ENCODE peak calls at places on chromosomes 13 and 19, in six cellular contexts. One of them, this sample, is unnamed.

GRCh38 chr13:36244990-36245389 is 30.6 kb upstream of the SOHLH2 start:
- DNase-seq in suprapubic skin: no peak
- DNase-seq in stomach: no peak
- DNase-seq in K562: no peak
- DNase-seq in HCT116: no peak
- DNase-seq in esophagus muscularis mucosa: no peak
- DNase-seq in this sample: no peak

GRCh38 chr19:49506575-49507105 is 5.8 kb upstream of the FCGRT start:
- DNase-seq in suprapubic skin: no peak
- DNase-seq in stomach: peak; percentile 76
- DNase-seq in K562: peak; percentile 84
- DNase-seq in HCT116: no peak
- DNase-seq in esophagus muscularis mucosa: no peak
- DNase-seq in this sample: peak; percentile 87

GRCh38 chr19:56253737-56254136 is 18.8 kb upstream of the EDDM13 start:
- DNase-seq in suprapubic skin: no peak
- DNase-seq in stomach: no peak
- DNase-seq in K562: peak; percentile 72
- DNase-seq in HCT116: peak; percentile 41
- DNase-seq in esophagus muscularis mucosa: no peak
- DNase-seq in this sample: no peak

GRCh38 chr13:43245374-43245964 is 222.1 kb downstream of the DNAJC15 start:
- DNase-seq in suprapubic skin: no peak
- DNase-seq in stomach: no peak
- DNase-seq in K562: no peak
- DNase-seq in HCT116: no peak
- DNase-seq in esophagus muscularis mucosa: peak; percentile 55
- DNase-seq in this sample: no peak

GRCh38 chr13:78323040-78323439 is 280.3 kb downstream of the POU4F1 start:
- DNase-seq in suprapubic skin: no peak
- DNase-seq in stomach: no peak
- DNase-seq in K562: no peak
- DNase-seq in HCT116: no peak
- DNase-seq in esophagus muscularis mucosa: no peak
- DNase-seq in this sample: no peak

GRCh38 chr13:97106323-97106722 is 112.0 kb upstream of the OXGR1 start:
- DNase-seq in suprapubic skin: no peak
- DNase-seq in stomach: no peak
- DNase-seq in K562: no peak
- DNase-seq in HCT116: no peak
- DNase-seq in esophagus muscularis mucosa: peak; percentile 86
- DNase-seq in this sample: no peak

GRCh38 chr19:34732548-34733255 is 1.3 kb upstream of the ZNF181 start:
- DNase-seq in suprapubic skin: no peak
- DNase-seq in stomach: no peak
- DNase-seq in K562: peak; percentile 67
- DNase-seq in HCT116: no peak
- DNase-seq in esophagus muscularis mucosa: no peak
- DNase-seq in this sample: no peak

GRCh38 chr19:18843960-18844359 is 12.2 kb downstream of the UPF1 start:
- DNase-seq in suprapubic skin: no peak
- DNase-seq in stomach: no peak
- DNase-seq in K562: no peak
- DNase-seq in HCT116: no peak
- DNase-seq in esophagus muscularis mucosa: no peak
- DNase-seq in this sample: no peak

GRCh38 chr13:96025283-96025682 is 27.9 kb downstream of the UGGT2 start:
- DNase-seq in suprapubic skin: no peak
- DNase-seq in stomach: no peak
- DNase-seq in K562: no peak
- DNase-seq in HCT116: no peak
- DNase-seq in esophagus muscularis mucosa: no peak
- DNase-seq in this sample: no peak

GRCh38 chr19:9115307-9115813 is at the start of gene OR7G1:
- DNase-seq in suprapubic skin: no peak
- DNase-seq in stomach: no peak
- DNase-seq in K562: peak; percentile 20
- DNase-seq in HCT116: no peak
- DNase-seq in esophagus muscularis mucosa: no peak
- DNase-seq in this sample: no peak

GRCh38 chr13:26020536-26021290 is 31.1 kb downstream of the SHISA2 start:
- DNase-seq in suprapubic skin: no peak
- DNase-seq in stomach: no peak
- DNase-seq in K562: no peak
- DNase-seq in HCT116: no peak
- DNase-seq in esophagus muscularis mucosa: no peak
- DNase-seq in this sample: no peak

GRCh38 chr13:38819053-38819452 is 132.2 kb downstream of the FREM2 start:
- DNase-seq in suprapubic skin: no peak
- DNase-seq in stomach: peak; percentile 56
- DNase-seq in K562: no peak
- DNase-seq in HCT116: no peak
- DNase-seq in esophagus muscularis mucosa: no peak
- DNase-seq in this sample: no peak

GRCh38 chr13:56561327-56561726 is 579.4 kb upstream of the PRR20A start:
- DNase-seq in suprapubic skin: no peak
- DNase-seq in stomach: no peak
- DNase-seq in K562: peak; percentile 0
- DNase-seq in HCT116: no peak
- DNase-seq in esophagus muscularis mucosa: no peak
- DNase-seq in this sample: no peak

GRCh38 chr13:111216166-111216960 is 101.3 kb downstream of the ARHGEF7 start:
- DNase-seq in suprapubic skin: no peak
- DNase-seq in stomach: peak; percentile 39
- DNase-seq in K562: peak; percentile 13
- DNase-seq in HCT116: no peak
- DNase-seq in esophagus muscularis mucosa: no peak
- DNase-seq in this sample: no peak

GRCh38 chr19:10116866-10117616 is 2.7 kb downstream of the EIF3G start:
- DNase-seq in suprapubic skin: no peak
- DNase-seq in stomach: no peak
- DNase-seq in K562: no peak
- DNase-seq in HCT116: no peak
- DNase-seq in esophagus muscularis mucosa: no peak
- DNase-seq in this sample: peak; percentile 72

GRCh38 chr19:10122066-10122465 is 2.4 kb upstream of the EIF3G start:
- DNase-seq in suprapubic skin: no peak
- DNase-seq in stomach: no peak
- DNase-seq in K562: no peak
- DNase-seq in HCT116: no peak
- DNase-seq in esophagus muscularis mucosa: no peak
- DNase-seq in this sample: no peak

GRCh38 chr19:10118960-10119359 is 739 bp downstream of the EIF3G start:
- DNase-seq in suprapubic skin: no peak
- DNase-seq in stomach: no peak
- DNase-seq in K562: peak; percentile 47
- DNase-seq in HCT116: no peak
- DNase-seq in esophagus muscularis mucosa: no peak
- DNase-seq in this sample: peak; percentile 76

GRCh38 chr19:10124429-10124828 is 4.7 kb upstream of the EIF3G start:
- DNase-seq in suprapubic skin: no peak
- DNase-seq in stomach: no peak
- DNase-seq in K562: no peak
- DNase-seq in HCT116: no peak
- DNase-seq in esophagus muscularis mucosa: no peak
- DNase-seq in this sample: no peak

GRCh38 chr19:10120538-10121198 is 969 bp upstream of the EIF3G start:
- DNase-seq in suprapubic skin: no peak
- DNase-seq in stomach: no peak
- DNase-seq in K562: no peak
- DNase-seq in HCT116: no peak
- DNase-seq in esophagus muscularis mucosa: no peak
- DNase-seq in this sample: no peak
- TF ChIP-seq POLR2AphosphoS5 in suprapubic skin: no peak
- TF ChIP-seq POLR2AphosphoS5 in stomach: no peak
- TF ChIP-seq POLR2AphosphoS5 in K562: no peak
- TF ChIP-seq POLR2AphosphoS5 in HCT116: no peak
- TF ChIP-seq POLR2AphosphoS5 in esophagus muscularis mucosa: no peak
- TF ChIP-seq POLR2AphosphoS5 in this sample: no peak

GRCh38 chr13:57874530-57874929 is 243.0 kb downstream of the PCDH17 start:
- DNase-seq in suprapubic skin: no peak
- DNase-seq in stomach: no peak
- DNase-seq in K562: no peak
- DNase-seq in HCT116: no peak
- DNase-seq in esophagus muscularis mucosa: no peak
- DNase-seq in this sample: no peak
- H3K27ac ChIP-seq in suprapubic skin: no peak overlapping the region
- H3K27ac ChIP-seq in stomach: no peak overlapping the region
- H3K27ac ChIP-seq in K562: no peak overlapping the region
- H3K27ac ChIP-seq in HCT116: no peak overlapping the region
- H3K27ac ChIP-seq in esophagus muscularis mucosa: no peak overlapping the region
- H3K27ac ChIP-seq in this sample: no peak overlapping the region

GRCh38 chr13:99979453-99980200 is 2.0 kb upstream of the ZIC2 start:
- DNase-seq in suprapubic skin: peak; percentile 61
- DNase-seq in stomach: peak; percentile 14
- DNase-seq in K562: peak; percentile 55
- DNase-seq in HCT116: no peak
- DNase-seq in esophagus muscularis mucosa: no peak
- DNase-seq in this sample: no peak

GRCh38 chr13:99980201-99981114 is 1.1 kb upstream of the ZIC2 start:
- DNase-seq in suprapubic skin: peak; percentile 65
- DNase-seq in stomach: peak; percentile 69
- DNase-seq in K562: peak; percentile 85
- DNase-seq in HCT116: peak; percentile 52
- DNase-seq in esophagus muscularis mucosa: no peak
- DNase-seq in this sample: peak; percentile 85

GRCh38 chr13:99982021-99982740 is 597 bp downstream of the ZIC2 start:
- DNase-seq in suprapubic skin: no peak
- DNase-seq in stomach: no peak
- DNase-seq in K562: peak; percentile 35
- DNase-seq in HCT116: no peak
- DNase-seq in esophagus muscularis mucosa: no peak
- DNase-seq in this sample: peak; percentile 80

GRCh38 chr13:99982741-99983400 is 1.3 kb downstream of the ZIC2 start:
- DNase-seq in suprapubic skin: no peak
- DNase-seq in stomach: no peak
- DNase-seq in K562: peak; percentile 35
- DNase-seq in HCT116: no peak
- DNase-seq in esophagus muscularis mucosa: peak; percentile 62
- DNase-seq in this sample: no peak

DNA sequence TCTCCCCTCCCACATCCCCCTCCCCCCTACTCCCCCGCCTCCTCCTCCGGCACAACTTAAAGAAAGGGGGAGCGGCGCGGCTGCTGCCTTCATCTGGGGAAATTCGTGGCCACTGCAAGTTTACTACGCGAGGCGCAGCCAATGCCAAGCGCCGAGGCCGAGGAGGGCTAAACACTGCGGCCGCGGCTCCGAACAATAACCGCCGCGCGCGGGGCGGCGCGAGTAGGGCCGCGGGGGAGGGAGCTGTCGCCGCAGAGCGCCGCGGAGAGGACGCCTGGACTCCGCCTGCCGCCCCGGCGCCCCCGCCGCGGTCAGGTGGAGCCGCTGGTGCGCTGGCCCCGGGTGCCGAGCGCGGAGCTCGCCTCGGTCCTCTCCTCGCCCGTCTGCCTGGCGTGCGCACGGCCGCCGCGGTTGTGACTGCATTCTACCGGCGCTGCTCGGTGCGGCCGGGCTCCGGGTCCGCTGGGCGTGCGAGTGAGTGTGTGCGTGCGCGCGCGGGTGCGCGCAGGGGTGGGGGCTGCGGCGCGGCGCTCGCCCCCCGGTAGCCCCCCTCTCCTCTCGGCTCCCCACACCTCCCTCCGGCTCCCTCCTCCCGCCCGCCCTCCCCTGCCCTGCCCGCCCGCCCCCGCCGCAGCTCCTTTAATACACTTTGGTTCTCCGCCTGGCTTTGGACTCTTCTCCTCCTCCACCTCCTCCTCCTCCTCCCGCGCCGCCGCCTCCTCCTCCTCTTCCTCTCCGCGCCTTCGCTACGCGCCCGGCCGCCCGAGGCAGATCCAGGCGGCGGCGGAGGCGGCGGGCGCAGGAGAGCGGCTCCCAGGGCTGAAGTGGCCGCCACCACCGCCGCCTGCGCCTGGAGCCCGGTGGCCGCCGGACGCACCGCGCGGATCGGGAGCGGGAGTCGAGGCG is at the start of gene ZIC2:
- DNase-seq in suprapubic skin: no peak
- DNase-seq in stomach: no peak
- DNase-seq in K562: peak; percentile 81
- DNase-seq in HCT116: peak; percentile 73
- DNase-seq in esophagus muscularis mucosa: no peak
- DNase-seq in this sample: peak; percentile 72
- H3K4me1 ChIP-seq in suprapubic skin: peaks cover 59% of the 10 kb centered on the region
- H3K4me1 ChIP-seq in stomach: peaks cover 54% of the 10 kb centered on the region
- H3K4me1 ChIP-seq in K562: peaks cover 46% of the 10 kb centered on the region
- H3K4me1 ChIP-seq in HCT116: peaks cover 15% of the 10 kb centered on the region
- H3K4me1 ChIP-seq in esophagus muscularis mucosa: peaks cover 33% of the 10 kb centered on the region
- H3K4me1 ChIP-seq in this sample: peaks cover 54% of the 10 kb centered on the region

GRCh38 chr19:45467115-45467455 is 711 bp upstream of the FOSB start:
- DNase-seq in suprapubic skin: no peak
- DNase-seq in stomach: no peak
- DNase-seq in K562: peak; percentile 40
- DNase-seq in HCT116: no peak
- DNase-seq in esophagus muscularis mucosa: no peak
- DNase-seq in this sample: no peak

GRCh38 chr19:45468803-45469131 is 971 bp downstream of the FOSB start:
- DNase-seq in suprapubic skin: no peak
- DNase-seq in stomach: peak; percentile 41
- DNase-seq in K562: no peak
- DNase-seq in HCT116: no peak
- DNase-seq in esophagus muscularis mucosa: no peak
- DNase-seq in this sample: no peak

GRCh38 chr19:45469132-45469834 is 1.5 kb downstream of the FOSB start:
- DNase-seq in suprapubic skin: peak; percentile 95
- DNase-seq in stomach: peak; percentile 95
- DNase-seq in K562: peak; percentile 97
- DNase-seq in HCT116: peak; percentile 76
- DNase-seq in esophagus muscularis mucosa: peak; percentile 98
- DNase-seq in this sample: peak; percentile 97

GRCh38 chr19:45468159-45468651 is 409 bp downstream of the FOSB start:
- DNase-seq in suprapubic skin: peak; percentile 89
- DNase-seq in stomach: peak; percentile 35
- DNase-seq in K562: peak; percentile 32
- DNase-seq in HCT116: no peak
- DNase-seq in esophagus muscularis mucosa: no peak
- DNase-seq in this sample: peak; percentile 88

GRCh38 chr19:45467456-45468158 is at the start of gene FOSB:
- DNase-seq in suprapubic skin: peak; percentile 98
- DNase-seq in stomach: peak; percentile 97
- DNase-seq in K562: peak; percentile 97
- DNase-seq in HCT116: peak; percentile 91
- DNase-seq in esophagus muscularis mucosa: peak; percentile 99
- DNase-seq in this sample: peak; percentile 97
- TF ChIP-seq POLR2AphosphoS5 in suprapubic skin: peak; percentile 83
- TF ChIP-seq POLR2AphosphoS5 in stomach: peak; percentile 100
- TF ChIP-seq POLR2AphosphoS5 in K562: peak; percentile 89
- TF ChIP-seq POLR2AphosphoS5 in HCT116: peak; percentile 96
- TF ChIP-seq POLR2AphosphoS5 in esophagus muscularis mucosa: peak; percentile 99
- TF ChIP-seq POLR2AphosphoS5 in this sample: peak; percentile 85

This sample was measured in spleen.